ENCODE peak calls at places on chromosomes 6 and 20, in five cellular contexts. Y, U, O, G and Q are unnamed samples.

GRCh38 chr6:44229376-44230033 is 6.1 kb downstream of the SLC29A1 start:
- DNase-seq in Y (no peak), U (no peak), O (no peak), G (no peak), Q (no peak)

GRCh38 chr6:44629636-44630035 is 242.1 kb downstream of the CDC5L start:
- DNase-seq in Y (no peak), U (no peak), O (no peak), G (no peak), Q (no peak)

GRCh38 chr20:25738198-25738597 is 41.5 kb upstream of the ZNF337 start:
- DNase-seq in Y (no peak), U (no peak), O (no peak), G (no peak), Q (no peak)

GRCh38 chr6:85126448-85127178 is 323.3 kb upstream of the NT5E start:
- DNase-seq in Y (no peak), U (peak; percentile 77), O (no peak), G (peak; percentile 52), Q (peak; percentile 45)

GRCh38 chr6:6006428-6007310 is at the start of gene NRN1:
- DNase-seq in Y (no peak), U (peak; percentile 29), O (peak; percentile 25), G (no peak), Q (peak; percentile 56)

GRCh38 chr6:136160255-136160654 is 89.9 kb downstream of the MTFR2 start:
- DNase-seq in Y (no peak), U (no peak), O (no peak), G (no peak), Q (no peak)

GRCh38 chr20:34995192-34995591 is 39.5 kb downstream of the MYH7B start:
- DNase-seq in Y (no peak), U (no peak), O (no peak), G (no peak), Q (no peak)

GRCh38 chr6:16249971-16250370 is 11.6 kb downstream of the GMPR start:
- DNase-seq in Y (no peak), U (no peak), O (no peak), G (peak; percentile 45), Q (no peak)

GRCh38 chr6:13807691-13808090 is 6.7 kb downstream of the MCUR1 start:
- DNase-seq in Y (no peak), U (no peak), O (no peak), G (no peak), Q (no peak)

GRCh38 chr6:3385660-3386151 is 71.1 kb downstream of the SLC22A23 start:
- DNase-seq in Y (no peak), U (no peak), O (no peak), G (no peak), Q (no peak)

GRCh38 chr6:123747515-123747914 is 56.1 kb upstream of the NKAIN2 start:
- DNase-seq in Y (no peak), U (no peak), O (no peak), G (no peak), Q (no peak)